ENCODE peak calls at places on chromosomes 12 and 14, in four cellular contexts. One of them, this sample, is unnamed.

GRCh38 chr12:91074068-91074819 is 16.4 kb upstream of the KERA start:
- DNase-seq in GM23248: peak; percentile 5
- DNase-seq in HuH-7: no peak
- DNase-seq in lung microvascular endothelial cell: no peak
- DNase-seq in this sample: no peak

GRCh38 chr12:95532851-95533250 is 18.4 kb downstream of the USP44 start:
- DNase-seq in HuH-7: no peak
- DNase-seq in GM23248: peak; percentile 81
- DNase-seq in lung microvascular endothelial cell: peak; percentile 11
- DNase-seq in this sample: no peak

GRCh38 chr12:50542448-50542847 is 37.7 kb downstream of the DIP2B start:
- DNase-seq in HuH-7: no peak
- DNase-seq in GM23248: peak; percentile 80
- DNase-seq in lung microvascular endothelial cell: no peak
- DNase-seq in this sample: no peak

GRCh38 chr12:46153267-46153872 is 115.5 kb downstream of the SLC38A1 start:
- DNase-seq in HuH-7: no peak
- DNase-seq in lung microvascular endothelial cell: peak; percentile 66
- DNase-seq in GM23248: peak; percentile 78
- DNase-seq in this sample: no peak

GRCh38 chr12:67453181-67453580 is 184.0 kb downstream of the CAND1 start:
- DNase-seq in GM23248: no peak
- DNase-seq in HuH-7: no peak
- DNase-seq in lung microvascular endothelial cell: no peak
- DNase-seq in this sample: no peak

GRCh38 chr14:55412686-55413085 is 1.1 kb upstream of the ATG14 start:
- DNase-seq in HuH-7: no peak
- DNase-seq in lung microvascular endothelial cell: no peak
- DNase-seq in GM23248: peak; percentile 63
- DNase-seq in this sample: no peak

GRCh38 chr12:111442301-111443045 is 36.8 kb downstream of the SH2B3 start:
- DNase-seq in HuH-7: no peak
- DNase-seq in GM23248: no peak
- DNase-seq in lung microvascular endothelial cell: no peak
- DNase-seq in this sample: no peak

GRCh38 chr12:49059385-49060232 is 985 bp downstream of the KMT2D start:
- DNase-seq in lung microvascular endothelial cell: peak; percentile 61
- DNase-seq in GM23248: peak; percentile 73
- DNase-seq in HuH-7: peak; percentile 49
- DNase-seq in this sample: no peak

GRCh38 chr12:62900686-62901272 is 34.2 kb downstream of the PPM1H start:
- DNase-seq in HuH-7: peak; percentile 45
- DNase-seq in lung microvascular endothelial cell: no peak
- DNase-seq in GM23248: no peak
- DNase-seq in this sample: no peak

GRCh38 chr12:50934981-50935807 is 17.1 kb upstream of the HIGD1C start:
- DNase-seq in HuH-7: no peak
- DNase-seq in lung microvascular endothelial cell: peak; percentile 13
- DNase-seq in GM23248: peak; percentile 53
- DNase-seq in this sample: peak; percentile 59

GRCh38 chr14:81440041-81440440 is 39.9 kb upstream of the STON2 start:
- DNase-seq in HuH-7: no peak
- DNase-seq in lung microvascular endothelial cell: no peak
- DNase-seq in GM23248: no peak
- DNase-seq in this sample: no peak

GRCh38 chr12:88658009-88658408 is 77.7 kb upstream of the KITLG start:
- DNase-seq in GM23248: peak; percentile 65
- DNase-seq in lung microvascular endothelial cell: no peak
- DNase-seq in HuH-7: no peak
- DNase-seq in this sample: no peak

GRCh38 chr12:123058980-123059379 is 78.5 kb downstream of the ARL6IP4 start:
- DNase-seq in HuH-7: no peak
- DNase-seq in lung microvascular endothelial cell: no peak
- DNase-seq in GM23248: peak; percentile 37
- DNase-seq in this sample: no peak

GRCh38 chr14:68412505-68413496 is 380.1 kb downstream of the ZFP36L1 start:
- DNase-seq in lung microvascular endothelial cell: no peak
- DNase-seq in GM23248: no peak
- DNase-seq in HuH-7: no peak
- DNase-seq in this sample: no peak

GRCh38 chr12:95195122-95195521 is 22.1 kb downstream of the FGD6 start:
- DNase-seq in lung microvascular endothelial cell: peak; percentile 45
- DNase-seq in HuH-7: no peak
- DNase-seq in GM23248: no peak
- DNase-seq in this sample: no peak

GRCh38 chr12:46494424-46494823 is 121.9 kb upstream of the SLC38A2 start:
- DNase-seq in GM23248: peak; percentile 63
- DNase-seq in HuH-7: no peak
- DNase-seq in lung microvascular endothelial cell: no peak
- DNase-seq in this sample: peak; percentile 31

GRCh38 chr12:80872053-80872452 is 65.7 kb downstream of the LIN7A start:
- DNase-seq in HuH-7: no peak
- DNase-seq in lung microvascular endothelial cell: no peak
- DNase-seq in GM23248: no peak
- DNase-seq in this sample: no peak

GRCh38 chr12:45362291-45362690 is 146.4 kb downstream of the ANO6 start:
- DNase-seq in GM23248: no peak
- DNase-seq in lung microvascular endothelial cell: no peak
- DNase-seq in HuH-7: no peak
- DNase-seq in this sample: no peak

GRCh38 chr12:124566181-124567034 is 1.0 kb downstream of the NCOR2 start:
- DNase-seq in lung microvascular endothelial cell: peak; percentile 83
- DNase-seq in GM23248: peak; percentile 92
- DNase-seq in HuH-7: peak; percentile 93
- DNase-seq in this sample: peak; percentile 92

GRCh38 chr14:68544150-68544892 is 248.5 kb downstream of the ZFP36L1 start:
- DNase-seq in lung microvascular endothelial cell: no peak
- DNase-seq in GM23248: peak; percentile 99
- DNase-seq in HuH-7: no peak
- DNase-seq in this sample: no peak

GRCh38 chr12:90922068-90922743 is 32.8 kb downstream of the CCER1 start:
- DNase-seq in GM23248: peak; percentile 65
- DNase-seq in HuH-7: no peak
- DNase-seq in lung microvascular endothelial cell: no peak
- DNase-seq in this sample: no peak

GRCh38 chr12:124356221-124356620 is 61.3 kb downstream of the RFLNA start:
- DNase-seq in HuH-7: no peak
- DNase-seq in lung microvascular endothelial cell: no peak
- DNase-seq in GM23248: no peak
- DNase-seq in this sample: no peak

GRCh38 chr14:60753264-60754126 is 18.9 kb downstream of the MNAT1 start:
- DNase-seq in GM23248: no peak
- DNase-seq in HuH-7: no peak
- DNase-seq in lung microvascular endothelial cell: no peak
- DNase-seq in this sample: no peak

GRCh38 chr14:77000340-77001235 is 27.9 kb downstream of the IRF2BPL start:
- DNase-seq in HuH-7: no peak
- DNase-seq in lung microvascular endothelial cell: peak; percentile 27
- DNase-seq in GM23248: peak; percentile 89
- DNase-seq in this sample: peak; percentile 39

GRCh38 chr12:70449074-70449757 is 83.1 kb downstream of the KCNMB4 start:
- DNase-seq in HuH-7: no peak
- DNase-seq in lung microvascular endothelial cell: no peak
- DNase-seq in GM23248: peak; percentile 17
- DNase-seq in this sample: no peak

GRCh38 chr14:99663716-99664635 is 19.0 kb downstream of the HHIPL1 start:
- DNase-seq in HuH-7: no peak
- DNase-seq in lung microvascular endothelial cell: no peak
- DNase-seq in GM23248: no peak
- DNase-seq in this sample: no peak

GRCh38 chr12:121765573-121765972 is 27.9 kb downstream of the RHOF start:
- DNase-seq in HuH-7: no peak
- DNase-seq in GM23248: peak; percentile 93
- DNase-seq in lung microvascular endothelial cell: no peak
- DNase-seq in this sample: no peak

GRCh38 chr12:84910549-84911241 is 1.9 kb downstream of the SLC6A15 start:
- DNase-seq in lung microvascular endothelial cell: peak; percentile 9
- DNase-seq in GM23248: peak; percentile 63
- DNase-seq in HuH-7: peak; percentile 13
- DNase-seq in this sample: peak; percentile 36

GRCh38 chr12:79927772-79928474 is 7.0 kb downstream of the PPP1R12A start:
- DNase-seq in HuH-7: no peak
- DNase-seq in lung microvascular endothelial cell: no peak
- DNase-seq in GM23248: peak; percentile 55
- DNase-seq in this sample: no peak

GRCh38 chr14:100323942-100324307 is 786 bp downstream of the SLC25A47 start:
- DNase-seq in HuH-7: no peak
- DNase-seq in GM23248: no peak
- DNase-seq in lung microvascular endothelial cell: no peak
- DNase-seq in this sample: no peak

GRCh38 chr12:75526655-75527511 is 15.5 kb upstream of the KRR1 start:
- DNase-seq in HuH-7: peak; percentile 20
- DNase-seq in lung microvascular endothelial cell: peak; percentile 74
- DNase-seq in GM23248: peak; percentile 72
- DNase-seq in this sample: peak; percentile 9

GRCh38 chr14:55274760-55275159 is 3.5 kb downstream of the FBXO34 start:
- DNase-seq in GM23248: peak; percentile 66
- DNase-seq in HuH-7: no peak
- DNase-seq in lung microvascular endothelial cell: peak; percentile 9
- DNase-seq in this sample: no peak

GRCh38 chr12:71415336-71416231 is 24.0 kb upstream of the LGR5 start:
- DNase-seq in lung microvascular endothelial cell: peak; percentile 71
- DNase-seq in GM23248: peak; percentile 85
- DNase-seq in HuH-7: peak; percentile 55
- DNase-seq in this sample: peak; percentile 52

GRCh38 chr12:121530600-121531355 is 50.0 kb downstream of the KDM2B start:
- DNase-seq in HuH-7: no peak
- DNase-seq in GM23248: peak; percentile 81
- DNase-seq in lung microvascular endothelial cell: no peak
- DNase-seq in this sample: peak; percentile 50

GRCh38 chr12:12511895-12512674 is 50.6 kb downstream of the DUSP16 start:
- DNase-seq in lung microvascular endothelial cell: no peak
- DNase-seq in GM23248: peak; percentile 27
- DNase-seq in HuH-7: no peak
- DNase-seq in this sample: no peak

GRCh38 chr14:38143170-38143569 is 64.5 kb upstream of the SSTR1 start:
- DNase-seq in lung microvascular endothelial cell: no peak
- DNase-seq in GM23248: peak; percentile 62
- DNase-seq in HuH-7: no peak
- DNase-seq in this sample: no peak

GRCh38 chr12:29546000-29546399 is 48.5 kb upstream of the OVCH1 start:
- DNase-seq in GM23248: no peak
- DNase-seq in HuH-7: no peak
- DNase-seq in lung microvascular endothelial cell: no peak
- DNase-seq in this sample: no peak

GRCh38 chr12:104827587-104827986 is 130.5 kb downstream of the SLC41A2 start:
- DNase-seq in GM23248: peak; percentile 8
- DNase-seq in HuH-7: no peak
- DNase-seq in lung microvascular endothelial cell: peak; percentile 23
- DNase-seq in this sample: no peak

GRCh38 chr12:124682425-124683329 is 115.3 kb upstream of the NCOR2 start:
- DNase-seq in GM23248: no peak
- DNase-seq in lung microvascular endothelial cell: no peak
- DNase-seq in HuH-7: no peak
- DNase-seq in this sample: peak; percentile 27

This sample was measured in HAP-1.